ENCODE peak calls at places on chromosomes 5 and 9, in nine cellular contexts. C is CD14-positive monocyte; Y is activated effector memory CD4-positive, alpha-beta T cell treated with anti-CD3 and anti-CD28 coated beads, Interleukin-2, amount 50 U/mL, for 16 hours; M is psoas muscle; O is left ventricle myocardium superior; D is BE2C; A is HTR-8/SVneo; S is amniotic stem cell; J is COR-L47. R is an unnamed sample.

GRCh38 chr5:127068771-127069330 is 4.5 kb downstream of the C5orf63 start:
- DNase-seq in M (no peak), D (no peak), S (no peak), O (peak), J (no peak), C (no peak), Y (no peak), A (peak), R (no peak)

GRCh38 chr9:111161015-111161415 is 122.7 kb upstream of the LPAR1 start:
- DNase-seq in C (no peak), M (no peak), A (no peak), O (no peak), D (no peak), S (peak), Y (no peak), J (no peak), R (peak)

GRCh38 chr9:123073991-123074422 is 40.5 kb downstream of the GPR21 start:
- DNase-seq in D (no peak), C (no peak), O (no peak), Y (no peak), M (no peak), A (no peak), J (no peak), S (no peak), R (no peak)

GRCh38 chr5:146825033-146825432 is 53.5 kb downstream of the PPP2R2B start:
- DNase-seq in O (no peak), S (no peak), Y (no peak), C (no peak), J (no peak), A (no peak), M (no peak), D (no peak), R (peak)

GRCh38 chr5:56161446-56161838 is 71.7 kb downstream of the ANKRD55 start:
- DNase-seq in M (no peak), Y (no peak), J (no peak), C (no peak), A (no peak), O (no peak), D (no peak), S (no peak), R (no peak)

GRCh38 chr9:83384214-83384613 is 154.0 kb downstream of the FRMD3 start:
- DNase-seq in S (no peak), C (no peak), M (no peak), A (no peak), J (peak), Y (no peak), O (no peak), D (peak), R (no peak)

GRCh38 chr5:72379936-72380335 is 59.8 kb downstream of the PTCD2 start:
- DNase-seq in D (no peak), J (no peak), O (no peak), M (no peak), A (no peak), S (peak), Y (no peak), C (no peak), R (no peak)

GRCh38 chr9:32500768-32501167 is 25.2 kb downstream of the RIGI start:
- DNase-seq in M (no peak), C (no peak), D (no peak), J (no peak), A (no peak), O (no peak), Y (no peak), S (no peak), R (peak)

GRCh38 chr5:1783214-1783551 is 16.5 kb downstream of the MRPL36 start:
- DNase-seq in D (no peak), O (peak), C (no peak), S (no peak), J (no peak), M (no peak), Y (no peak), A (no peak), R (no peak)

GRCh38 chr9:23677446-23677845 is 148.6 kb downstream of the ELAVL2 start:
- DNase-seq in O (no peak), M (no peak), S (no peak), A (no peak), D (no peak), Y (no peak), J (no peak), C (no peak), R (no peak)

GRCh38 chr5:124742983-124743533 is 3.4 kb downstream of the ZNF608 start:
- DNase-seq in S (no peak), J (no peak), C (no peak), D (no peak), A (peak), O (no peak), Y (no peak), M (peak), R (peak)

GRCh38 chr9:106771618-106772017 is 91.3 kb upstream of the ZNF462 start:
- DNase-seq in O (peak), Y (no peak), J (no peak), C (no peak), A (no peak), D (no peak), S (no peak), M (peak), R (no peak)

GRCh38 chr5:52801329-52801728 is 13.6 kb downstream of the ITGA1 start:
- DNase-seq in D (no peak), O (no peak), Y (no peak), S (no peak), C (no peak), M (no peak), A (no peak), J (no peak), R (no peak)

GRCh38 chr5:78811121-78811832 is 162.7 kb upstream of the LHFPL2 start:
- DNase-seq in M (no peak), Y (no peak), O (no peak), C (no peak), S (no peak), A (no peak), J (no peak), D (no peak), R (no peak)

GRCh38 chr5:73663860-73664240 is 37.9 kb downstream of the ARHGEF28 start:
- DNase-seq in M (no peak), O (no peak), J (no peak), Y (no peak), C (no peak), A (no peak), S (no peak), D (no peak), R (no peak)

GRCh38 chr5:174082286-174082685 is 36.8 kb downstream of the NSG2 start:
- DNase-seq in M (no peak), S (no peak), C (no peak), O (no peak), Y (no peak), J (peak), D (peak), A (no peak), R (no peak)

GRCh38 chr5:76819851-76820280 is 1.0 kb downstream of the F2RL1 start:
- DNase-seq in D (no peak), C (no peak), M (no peak), O (peak), S (no peak), J (no peak), Y (no peak), A (no peak), R (no peak)

R was measured in hepatic stellate cell.